ENCODE peak calls at places on chromosomes 12 and 14, in four cellular contexts. T, C, R and O are unnamed samples.

GRCh38 chr14:22047105-22047504 is 373.5 kb upstream of the OR4E1 start:
- DNase-seq in R (peak; percentile 58), T (no peak), C (peak; percentile 5), O (no peak)

GRCh38 chr14:89793367-89793716 is 161.2 kb downstream of the EFCAB11 start:
- DNase-seq in C (no peak), R (no peak), T (no peak), O (no peak)

GRCh38 chr12:68673788-68674187 is 13.0 kb upstream of the NUP107 start:
- DNase-seq in R (no peak), C (no peak), T (no peak), O (no peak)

GRCh38 chr12:14452865-14453264 is 87.4 kb downstream of the ATF7IP start:
- DNase-seq in C (no peak), R (no peak), T (no peak), O (no peak)

GRCh38 chr14:73143003-73143402 is 6.7 kb downstream of the PSEN1 start:
- DNase-seq in T (no peak), C (no peak), R (no peak), O (no peak)

GRCh38 chr12:49295087-49296001 is at the start of gene PRPH:
- DNase-seq in T (no peak), R (no peak), C (no peak), O (no peak)

GRCh38 chr12:108643941-108644742 is 10.4 kb upstream of the SELPLG start:
- DNase-seq in T (no peak), C (no peak), R (peak; percentile 84), O (no peak)

GRCh38 chr12:120064054-120064940 is 52.3 kb downstream of the RAB35 start:
- DNase-seq in R (no peak), T (no peak), C (no peak), O (peak; percentile 4)